ENCODE peak calls at places on chromosome 4, in nine cellular contexts. D is Peyer's patch; T is RWPE1; H is mesenchymal stem cell; I is breast epithelium; X is dorsolateral prefrontal cortex; K is H9; Z is CD8-positive, alpha-beta T cell; V is transverse colon. F is an unnamed sample.

GRCh38 chr4:38275331-38275821 is 315.2 kb downstream of the PTTG2 start:
- DNase-seq in D (no peak), T (peak), H (no peak), I (no peak), X (no peak), K (no peak), Z (no peak), V (no peak), F (no peak)

GRCh38 chr4:175833574-175834350 is 21.7 kb upstream of the GPM6A start:
- DNase-seq in D (no peak), T (no peak), H (no peak), I (no peak), X (peak), K (no peak), Z (no peak), V (no peak), F (no peak)

GRCh38 chr4:8594097-8595038 is 1.8 kb downstream of the CPZ start:
- DNase-seq in D (no peak), T (peak), H (peak), I (no peak), X (no peak), K (peak), Z (no peak), V (peak), F (peak)

GRCh38 chr4:87555751-87556619 is 26.8 kb upstream of the SPARCL1 start:
- DNase-seq in D (no peak), T (peak), H (peak), I (no peak), X (peak), K (no peak), Z (no peak), V (no peak), F (peak)

GRCh38 chr4:56828784-56829535 is 7.5 kb upstream of the SPINK2 start:
- DNase-seq in D (no peak), T (no peak), H (no peak), I (no peak), X (no peak), K (no peak), Z (no peak), V (no peak), F (peak)

GRCh38 chr4:55050418-55050950 is 74.9 kb downstream of the KDR start:
- DNase-seq in D (no peak), T (no peak), H (no peak), I (no peak), X (no peak), K (no peak), Z (no peak), V (no peak), F (no peak)

GRCh38 chr4:184298255-184298654 is 80.6 kb upstream of the ENPP6 start:
- DNase-seq in D (no peak), T (no peak), H (no peak), I (no peak), X (no peak), K (no peak), Z (no peak), V (no peak), F (no peak)

GRCh38 chr4:184745747-184746531 is 12.0 kb upstream of the CENPU start:
- DNase-seq in D (peak), T (peak), H (peak), I (peak), X (peak), K (peak), Z (peak), V (peak), F (peak)

GRCh38 chr4:108166038-108166437 is 2.7 kb downstream of the LEF1 start:
- DNase-seq in D (no peak), T (no peak), H (no peak), I (no peak), X (no peak), K (no peak), Z (peak), V (no peak), F (no peak)

GRCh38 chr4:57146444-57146843 is 36.3 kb upstream of the IGFBP7 start:
- DNase-seq in D (no peak), T (no peak), H (no peak), I (no peak), X (no peak), K (no peak), Z (no peak), V (no peak), F (no peak)

GRCh38 chr4:101346312-101346561 is 1.1 kb downstream of the PPP3CA start:
- DNase-seq in D (peak), T (no peak), H (no peak), I (no peak), X (no peak), K (no peak), Z (peak), V (no peak), F (peak)

GRCh38 chr4:91198951-91199350 is 1071.8 kb downstream of the CCSER1 start:
- DNase-seq in D (no peak), T (no peak), H (peak), I (no peak), X (no peak), K (no peak), Z (no peak), V (no peak), F (no peak)

GRCh38 chr4:154781126-154781982 is at the start of gene RBM46:
- DNase-seq in D (no peak), T (no peak), H (no peak), I (no peak), X (no peak), K (peak), Z (no peak), V (no peak), F (no peak)

GRCh38 chr4:145484240-145484846 is 2.7 kb downstream of the SMAD1 start:
- DNase-seq in D (no peak), T (no peak), H (no peak), I (no peak), X (no peak), K (no peak), Z (no peak), V (no peak), F (no peak)

GRCh38 chr4:86595426-86595805 is 1.3 kb downstream of the PTPN13 start:
- DNase-seq in D (no peak), T (no peak), H (peak), I (no peak), X (no peak), K (no peak), Z (no peak), V (no peak), F (peak)

GRCh38 chr4:158280856-158281255 is 70.6 kb downstream of the TMEM144 start:
- DNase-seq in D (no peak), T (no peak), H (no peak), I (no peak), X (no peak), K (no peak), Z (no peak), V (no peak), F (no peak)

GRCh38 chr4:102541708-102542107 is 40.5 kb downstream of the NFKB1 start:
- DNase-seq in D (no peak), T (no peak), H (no peak), I (no peak), X (no peak), K (peak), Z (no peak), V (peak), F (no peak)

GRCh38 chr4:166279261-166279660 is 406.2 kb downstream of the TLL1 start:
- DNase-seq in D (no peak), T (no peak), H (no peak), I (no peak), X (no peak), K (no peak), Z (no peak), V (no peak), F (no peak)

GRCh38 chr4:139913398-139913990 is 240.5 kb downstream of the MAML3 start:
- DNase-seq in D (no peak), T (no peak), H (no peak), I (no peak), X (no peak), K (no peak), Z (no peak), V (no peak), F (no peak)

GRCh38 chr4:26161030-26161824 is 159.6 kb upstream of the RBPJ start:
- DNase-seq in D (no peak), T (no peak), H (no peak), I (no peak), X (no peak), K (peak), Z (no peak), V (no peak), F (no peak)

GRCh38 chr4:78061939-78062603 is 4.9 kb downstream of the FRAS1 start:
- DNase-seq in D (no peak), T (peak), H (no peak), I (no peak), X (no peak), K (no peak), Z (no peak), V (no peak), F (no peak)

GRCh38 chr4:175540732-175541131 is 271.3 kb downstream of the GPM6A start:
- DNase-seq in D (no peak), T (no peak), H (no peak), I (no peak), X (no peak), K (no peak), Z (no peak), V (no peak), F (no peak)

GRCh38 chr4:86359944-86360478 is at the start of gene MAPK10:
- DNase-seq in D (peak), T (no peak), H (peak), I (no peak), X (peak), K (peak), Z (peak), V (peak), F (peak)

GRCh38 chr4:185357220-185357619 is 38.5 kb downstream of the LRP2BP start:
- DNase-seq in D (no peak), T (no peak), H (peak), I (no peak), X (no peak), K (no peak), Z (no peak), V (no peak), F (no peak)

GRCh38 chr4:176838611-176839411 is 46.1 kb upstream of the VEGFC start:
- DNase-seq in D (no peak), T (peak), H (peak), I (no peak), X (no peak), K (no peak), Z (no peak), V (no peak), F (no peak)

GRCh38 chr4:187663076-187663475 is 332.5 kb upstream of the ZFP42 start:
- DNase-seq in D (no peak), T (no peak), H (peak), I (no peak), X (no peak), K (no peak), Z (no peak), V (no peak), F (peak)

GRCh38 chr4:119479835-119480234 is 148.8 kb downstream of the PDE5A start:
- DNase-seq in D (no peak), T (no peak), H (no peak), I (no peak), X (no peak), K (no peak), Z (no peak), V (no peak), F (no peak)

GRCh38 chr4:145719752-145720624 is 40.0 kb downstream of the C4orf51 start:
- DNase-seq in D (no peak), T (no peak), H (no peak), I (no peak), X (no peak), K (no peak), Z (peak), V (no peak), F (no peak)

GRCh38 chr4:32128549-32128948 is 1408.4 kb downstream of the PCDH7 start:
- DNase-seq in D (no peak), T (no peak), H (no peak), I (no peak), X (no peak), K (no peak), Z (no peak), V (no peak), F (no peak)

GRCh38 chr4:61301285-61301684 is 101.2 kb downstream of the ADGRL3 start:
- DNase-seq in D (no peak), T (no peak), H (no peak), I (no peak), X (no peak), K (no peak), Z (no peak), V (no peak), F (no peak)

GRCh38 chr4:7554885-7555284 is 120.2 kb upstream of the PSAPL1 start:
- DNase-seq in D (no peak), T (no peak), H (no peak), I (no peak), X (no peak), K (no peak), Z (no peak), V (no peak), F (no peak)

GRCh38 chr4:8917321-8917811 is 45.7 kb upstream of the HMX1 start:
- DNase-seq in D (no peak), T (no peak), H (no peak), I (peak), X (no peak), K (no peak), Z (peak), V (no peak), F (peak)

GRCh38 chr4:18404642-18405041 is 383.1 kb upstream of the LCORL start:
- DNase-seq in D (no peak), T (no peak), H (no peak), I (no peak), X (no peak), K (no peak), Z (no peak), V (no peak), F (no peak)

GRCh38 chr4:95212692-95213091 is 336.1 kb downstream of the UNC5C start:
- DNase-seq in D (no peak), T (no peak), H (no peak), I (no peak), X (no peak), K (no peak), Z (no peak), V (no peak), F (no peak)
- H3K27ac ChIP-seq in D (no peak), T (no peak), H (no peak), I (no peak), X (peak), K (no peak), Z (no peak), V (no peak), F (no peak)

DNA sequence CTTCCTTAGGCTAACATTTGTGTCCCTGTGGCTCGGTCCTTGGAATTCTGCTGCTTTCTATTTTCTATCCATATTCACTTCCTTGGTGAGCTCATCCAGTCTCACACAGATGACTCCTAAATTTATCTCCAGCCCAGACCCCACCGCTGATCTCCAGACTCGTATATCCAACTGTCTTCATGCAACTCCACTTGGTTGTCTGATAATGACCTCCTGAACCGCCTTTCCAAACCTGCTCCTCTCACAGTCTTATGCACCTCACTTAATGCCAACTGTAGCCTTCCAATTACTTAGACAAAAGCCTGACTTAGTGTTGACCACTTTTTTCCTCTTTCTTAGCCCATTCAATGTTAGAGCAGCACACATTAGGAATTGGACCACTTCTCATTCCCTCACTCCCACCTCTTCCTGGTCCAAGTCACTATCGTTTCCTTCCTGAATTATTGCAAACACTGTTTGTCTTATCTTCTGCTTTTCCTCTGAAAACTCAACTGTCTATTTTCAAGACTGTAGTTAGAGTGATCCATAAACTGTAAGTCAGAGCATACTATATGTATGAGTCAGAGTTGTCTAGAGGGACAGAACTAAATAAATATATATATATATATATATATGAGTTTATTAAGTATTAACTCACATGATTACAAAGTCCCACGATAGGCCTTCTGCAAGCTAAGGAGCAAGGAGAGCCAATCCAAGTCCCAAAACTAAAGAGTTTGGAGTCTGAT is 292.5 kb downstream of the UNC5C start:
- DNase-seq in D (no peak), T (no peak), H (peak), I (no peak), X (no peak), K (no peak), Z (no peak), V (no peak), F (no peak)
- H3K27ac ChIP-seq in D (no peak), T (no peak), H (peak), I (no peak), X (peak), K (no peak), Z (no peak), V (no peak), F (peak)

GRCh38 chr4:53734584-53735363 is 143.5 kb upstream of the LNX1 start:
- DNase-seq in D (no peak), T (peak), H (peak), I (no peak), X (no peak), K (no peak), Z (no peak), V (no peak), F (peak)
- H3K27ac ChIP-seq in D (no peak), T (no peak), H (no peak), I (no peak), X (no peak), K (no peak), Z (no peak), V (no peak), F (peak)

DNA sequence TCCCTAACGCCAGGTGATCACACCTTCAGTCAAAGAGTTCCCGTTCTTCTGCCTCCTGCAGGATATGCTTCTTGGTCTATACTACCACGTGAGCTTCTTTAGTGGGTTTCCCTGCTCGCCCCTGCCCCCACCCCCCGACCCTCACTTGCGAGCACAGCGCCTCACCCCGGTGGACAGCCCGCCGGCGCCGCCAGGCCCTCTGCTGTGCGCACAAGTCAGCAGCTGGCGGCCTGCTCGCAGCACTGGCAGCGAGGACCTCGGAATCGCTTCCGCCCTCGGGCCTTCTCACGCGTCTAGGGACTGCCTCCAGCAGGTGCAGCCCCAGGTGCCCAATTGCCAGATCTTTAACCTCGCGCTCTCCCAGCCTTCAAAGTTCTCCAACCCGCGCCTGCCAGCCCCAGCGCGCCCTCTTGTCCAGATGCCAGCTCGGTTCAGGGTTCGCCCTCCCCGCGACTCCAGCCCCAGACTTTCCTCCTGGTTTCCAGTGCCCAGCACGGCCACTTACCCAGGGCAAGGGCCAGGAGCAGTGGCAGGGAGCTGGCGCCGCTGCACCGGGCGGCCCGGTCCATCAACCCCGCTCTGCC is 474 bp downstream of the BTC start:
- DNase-seq in D (no peak), T (peak), H (peak), I (peak), X (peak), K (peak), Z (no peak), V (peak), F (peak)
- H3K27ac ChIP-seq in D (peak), T (peak), H (no peak), I (peak), X (peak), K (no peak), Z (no peak), V (peak), F (no peak)

DNA sequence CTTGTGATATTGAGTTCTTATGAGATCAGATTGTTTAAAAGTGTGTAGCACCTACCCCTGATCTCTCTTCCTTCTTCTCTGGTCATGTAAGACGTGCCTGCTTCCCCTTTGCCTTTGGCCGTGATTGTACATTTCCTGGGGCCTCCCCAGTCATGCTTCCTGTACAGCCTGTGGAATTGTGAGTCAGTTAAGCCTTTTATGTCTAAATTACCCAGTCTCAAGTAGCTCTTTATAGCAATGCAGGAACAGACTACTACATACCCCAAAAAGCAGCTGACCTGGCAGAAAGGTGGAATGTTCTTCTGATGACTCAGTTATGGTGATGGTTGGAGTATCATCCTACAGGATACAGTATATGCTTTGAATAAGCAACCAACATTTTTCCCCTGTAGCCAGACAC is 11.4 kb upstream of the MCUB start:
- DNase-seq in D (no peak), T (peak), H (peak), I (no peak), X (no peak), K (no peak), Z (no peak), V (no peak), F (peak)
- H3K27ac ChIP-seq in D (no peak), T (no peak), H (peak), I (no peak), X (no peak), K (no peak), Z (no peak), V (no peak), F (peak)

GRCh38 chr4:1614502-1614853 is 69.6 kb downstream of the FAM53A start:
- DNase-seq in D (no peak), T (no peak), H (no peak), I (no peak), X (no peak), K (no peak), Z (no peak), V (no peak), F (no peak)
- H3K27ac ChIP-seq in D (no peak), T (no peak), H (no peak), I (no peak), X (no peak), K (no peak), Z (no peak), V (no peak), F (no peak)

GRCh38 chr4:153207561-153207960 is 3.3 kb downstream of the TRIM2 start:
- DNase-seq in D (no peak), T (peak), H (peak), I (no peak), X (no peak), K (peak), Z (no peak), V (peak), F (no peak)
- H3K27ac ChIP-seq in D (no peak), T (no peak), H (no peak), I (no peak), X (peak), K (no peak), Z (no peak), V (peak), F (no peak)

GRCh38 chr4:16588170-16588569 is 310.3 kb downstream of the LDB2 start:
- DNase-seq in D (no peak), T (no peak), H (no peak), I (no peak), X (no peak), K (no peak), Z (no peak), V (no peak), F (no peak)

GRCh38 chr4:16588651-16589050 is 309.8 kb downstream of the LDB2 start:
- DNase-seq in D (no peak), T (no peak), H (no peak), I (no peak), X (no peak), K (no peak), Z (no peak), V (no peak), F (no peak)

GRCh38 chr4:16591867-16592266 is 306.6 kb downstream of the LDB2 start:
- DNase-seq in D (no peak), T (no peak), H (no peak), I (no peak), X (peak), K (no peak), Z (no peak), V (no peak), F (no peak)

GRCh38 chr4:16596267-16596666 is 302.2 kb downstream of the LDB2 start:
- DNase-seq in D (no peak), T (no peak), H (no peak), I (no peak), X (no peak), K (no peak), Z (no peak), V (no peak), F (no peak)

GRCh38 chr4:16590792-16591191 is 307.7 kb downstream of the LDB2 start:
- DNase-seq in D (no peak), T (no peak), H (no peak), I (no peak), X (no peak), K (no peak), Z (no peak), V (no peak), F (no peak)
- H3K27ac ChIP-seq in D (no peak), T (no peak), H (no peak), I (no peak), X (peak), K (no peak), Z (no peak), V (no peak), F (no peak)

F was measured in osteoblast.